ENCODE peak calls at places on chromosome 7, in eight cellular contexts. F is head of caudate nucleus; U is OCI-LY7; P is hippocampal formation; Z is NCI-H1105; X is stimulated activated CD8-positive, alpha-beta memory T cell treated with anti-CD3 and anti-CD28 coated beads, Interleukin-4, amount 100 ng/mL, for 1 hour; H is retina; K is naive B cell. C is an unnamed sample.
A peak's percentile ranks its signal among the peaks of the same experiment; 100 is the strongest.

GRCh38 chr7:12244129-12244528 is 33.0 kb downstream of the TMEM106B start:
- DNase-seq in F (no peak), H (no peak), Z (no peak), U (no peak), X (no peak), P (no peak), K (no peak), C (no peak)

GRCh38 chr7:142418316-142418715 is 160.5 kb upstream of the PRSS58 start:
- DNase-seq in H (no peak), X (no peak), U (no peak), Z (no peak), P (no peak), F (no peak), K (no peak), C (peak; percentile 45)

GRCh38 chr7:127824682-127825081 is 172.7 kb downstream of the SND1 start:
- DNase-seq in P (no peak), K (no peak), Z (no peak), H (no peak), F (no peak), U (no peak), X (no peak), C (no peak)

GRCh38 chr7:105355701-105356100 is 33.0 kb downstream of the SRPK2 start:
- DNase-seq in H (no peak), Z (no peak), U (no peak), K (peak; percentile 71), F (no peak), P (no peak), X (no peak), C (no peak)

GRCh38 chr7:95509199-95509598 is 23.5 kb downstream of the ASB4 start:
- DNase-seq in U (peak; percentile 1), X (no peak), K (no peak), Z (peak; percentile 89), P (peak; percentile 63), F (peak; percentile 78), H (peak; percentile 80), C (no peak)

GRCh38 chr7:124191030-124191429 is 158.2 kb upstream of the TMEM229A start:
- DNase-seq in P (no peak), Z (no peak), H (peak; percentile 39), U (no peak), F (no peak), K (no peak), X (no peak), C (no peak)

GRCh38 chr7:120160166-120160565 is 112.8 kb upstream of the KCND2 start:
- DNase-seq in X (no peak), F (no peak), P (no peak), K (no peak), Z (no peak), U (no peak), H (no peak), C (no peak)

GRCh38 chr7:107492875-107493274 is 23.0 kb downstream of the GPR22 start:
- DNase-seq in U (no peak), X (no peak), F (no peak), P (no peak), H (no peak), Z (no peak), K (no peak), C (no peak)

GRCh38 chr7:87148332-87148955 is 3.8 kb upstream of the DMTF1 start:
- DNase-seq in U (peak; percentile 46), Z (peak; percentile 21), K (no peak), H (peak; percentile 21), X (no peak), P (peak; percentile 69), F (no peak), C (peak; percentile 51)

GRCh38 chr7:148535227-148535626 is 55.3 kb upstream of the C7orf33 start:
- DNase-seq in Z (no peak), K (peak; percentile 1), P (no peak), H (no peak), U (peak; percentile 11), F (no peak), X (no peak), C (peak; percentile 76)

GRCh38 chr7:150903627-150904026 is 51.3 kb downstream of the AOC1 start:
- DNase-seq in U (no peak), X (no peak), Z (peak; percentile 65), F (peak; percentile 51), H (no peak), P (no peak), K (no peak), C (no peak)

GRCh38 chr7:151550601-151551286 is 31.0 kb upstream of the RHEB start:
- DNase-seq in X (no peak), K (no peak), H (no peak), F (no peak), Z (no peak), U (no peak), P (no peak), C (no peak)

GRCh38 chr7:44533301-44534055 is 7.7 kb downstream of the NPC1L1 start:
- DNase-seq in H (no peak), K (no peak), U (no peak), X (no peak), P (no peak), F (no peak), Z (no peak), C (no peak)